ENCODE peak calls at places on chromosomes 2 and 18, in five cellular contexts. H is ovary, M is transverse colon, Q is A549, R is stomach. T is an unnamed sample. For H3K4me1, the result is how much of the 10 kb centered on the place peaks cover.

GRCh38 chr2:61675204-61675603 is 137.0 kb upstream of the XPO1 start:
- DNase-seq in Q (no peak), H (no peak), M (no peak), R (no peak), T (no peak)

GRCh38 chr2:85577386-85578242 is at the start of gene VAMP8:
- DNase-seq in M (peak), R (peak), H (no peak), Q (no peak), T (no peak)

GRCh38 chr2:29839306-29839705 is 82.1 kb downstream of the ALK start:
- DNase-seq in Q (no peak), R (no peak), H (no peak), M (no peak), T (no peak)

GRCh38 chr2:94762600-94762999 is 108.6 kb upstream of the TEKT4 start:
- DNase-seq in Q (no peak), R (no peak), M (no peak), H (no peak), T (no peak)

GRCh38 chr2:132670104-132670960 is at the start of gene LYPD1:
- DNase-seq in Q (no peak), R (no peak), H (no peak), M (no peak), T (no peak)

GRCh38 chr2:203376173-203376572 is 48.0 kb downstream of the ABI2 start:
- DNase-seq in Q (no peak), R (no peak), M (no peak), H (no peak), T (no peak)

GRCh38 chr18:6146309-6146661 is 251.0 kb upstream of the TMEM200C start:
- DNase-seq in Q (no peak), M (no peak), H (no peak), R (no peak), T (no peak)

GRCh38 chr2:151827564-151828142 is 568 bp downstream of the ARL5A start:
- DNase-seq in R (no peak), H (peak), Q (peak), M (peak), T (no peak)

GRCh38 chr2:238173692-238174091 is 14.9 kb downstream of the ERFE start:
- DNase-seq in Q (no peak), M (no peak), R (no peak), H (no peak), T (no peak)

GRCh38 chr2:200863655-200864205 is 728 bp downstream of the CLK1 start:
- DNase-seq in Q (no peak), R (no peak), M (peak), H (no peak), T (no peak)

GRCh38 chr2:239536186-239536585 is 135.4 kb upstream of the HDAC4 start:
- DNase-seq in M (no peak), R (no peak), H (no peak), Q (no peak), T (no peak)

GRCh38 chr18:69936191-69936558 is 11.5 kb downstream of the CD226 start:
- DNase-seq in H (peak), M (no peak), Q (no peak), R (no peak), T (no peak)

GRCh38 chr2:84958135-84959044 is 12.6 kb upstream of the KCMF1 start:
- DNase-seq in M (peak), H (peak), R (peak), Q (peak), T (no peak)

GRCh38 chr2:187319441-187320108 is 128.5 kb downstream of the CALCRL start:
- DNase-seq in M (no peak), Q (no peak), H (no peak), R (no peak), T (no peak)

GRCh38 chr18:10927290-10927979 is 221.9 kb downstream of the PIEZO2 start:
- DNase-seq in H (peak), Q (no peak), M (no peak), R (no peak), T (no peak)

GRCh38 chr2:142918624-142919023 is 41.2 kb downstream of the KYNU start:
- DNase-seq in M (no peak), R (no peak), H (no peak), Q (no peak), T (no peak)

GRCh38 chr18:41955688-41956087 is 654 bp downstream of the PIK3C3 start:
- DNase-seq in R (no peak), M (no peak), H (no peak), Q (no peak), T (no peak)

GRCh38 chr2:182868423-182868822 is 2.0 kb upstream of the FRZB start:
- DNase-seq in Q (no peak), R (no peak), M (peak), H (no peak), T (no peak)

GRCh38 chr2:130827502-130828251 is 9.0 kb upstream of the ARHGEF4 start:
- DNase-seq in M (no peak), Q (no peak), H (no peak), R (no peak), T (no peak)

GRCh38 chr2:45180033-45180746 is 170.9 kb upstream of the SIX2 start:
- DNase-seq in R (no peak), H (no peak), Q (no peak), M (no peak), T (no peak)

GRCh38 chr2:45833968-45834344 is 182.5 kb downstream of the PRKCE start:
- DNase-seq in R (no peak), Q (no peak), M (no peak), H (no peak), T (no peak)

GRCh38 chr2:48170281-48170680 is 264.0 kb upstream of the FBXO11 start:
- DNase-seq in Q (no peak), R (no peak), M (no peak), H (no peak), T (no peak)

GRCh38 chr2:233080836-233081229 is 20.7 kb downstream of the INPP5D start:
- DNase-seq in R (no peak), H (no peak), Q (no peak), M (no peak), T (no peak)

GRCh38 chr18:48602759-48603390 is 64.0 kb downstream of the CTIF start:
- DNase-seq in R (no peak), H (no peak), Q (no peak), M (no peak), T (no peak)

GRCh38 chr18:78701753-78702409 is 277.7 kb upstream of the SALL3 start:
- DNase-seq in M (no peak), Q (no peak), H (no peak), R (no peak), T (no peak)

GRCh38 chr2:45391866-45392265 is 219.2 kb downstream of the SRBD1 start:
- DNase-seq in H (no peak), Q (no peak), M (no peak), R (no peak), T (no peak)

GRCh38 chr18:1513519-1513918 is 608.8 kb downstream of the ADCYAP1 start:
- DNase-seq in Q (no peak), M (no peak), R (no peak), H (no peak), T (no peak)

GRCh38 chr2:20175267-20175666 is 49.7 kb downstream of the SDC1 start:
- DNase-seq in M (no peak), Q (no peak), H (no peak), R (peak), T (no peak)

GRCh38 chr2:156580501-156580900 is 144.3 kb downstream of the GPD2 start:
- DNase-seq in R (no peak), H (no peak), M (no peak), Q (no peak), T (no peak)

GRCh38 chr2:104493698-104494097 is 360.2 kb upstream of the POU3F3 start:
- DNase-seq in M (no peak), H (no peak), R (no peak), Q (no peak), T (no peak)

GRCh38 chr18:14943486-14943885 is 195.5 kb downstream of the ANKRD30B start:
- DNase-seq in H (no peak), Q (no peak), R (no peak), M (no peak), T (no peak)

GRCh38 chr2:118613742-118614141 is 233.7 kb downstream of the EN1 start:
- DNase-seq in H (no peak), M (no peak), Q (no peak), R (no peak), T (no peak)

GRCh38 chr18:70036771-70037452 is 89.2 kb upstream of the CD226 start:
- DNase-seq in R (no peak), M (no peak), H (no peak), Q (no peak), T (no peak)

GRCh38 chr2:1518891-1519530 is 105.7 kb downstream of the TPO start:
- DNase-seq in H (no peak), Q (no peak), R (no peak), M (peak), T (no peak)

GRCh38 chr2:41827354-41827971 is 220.4 kb upstream of the PKDCC start:
- DNase-seq in Q (no peak), M (no peak), H (no peak), R (no peak), T (no peak)

GRCh38 chr18:69935319-69936190 is 12.1 kb downstream of the CD226 start:
- DNase-seq in Q (no peak), M (peak), H (no peak), R (peak), T (no peak)

GRCh38 chr2:193783681-193784080 is 1588.9 kb upstream of the TMEFF2 start:
- DNase-seq in R (no peak), M (no peak), Q (no peak), H (no peak), T (no peak)

GRCh38 chr18:58576641-58577251 is 52.1 kb downstream of the ALPK2 start:
- DNase-seq in Q (no peak), R (no peak), M (no peak), H (no peak), T (no peak)

DNA sequence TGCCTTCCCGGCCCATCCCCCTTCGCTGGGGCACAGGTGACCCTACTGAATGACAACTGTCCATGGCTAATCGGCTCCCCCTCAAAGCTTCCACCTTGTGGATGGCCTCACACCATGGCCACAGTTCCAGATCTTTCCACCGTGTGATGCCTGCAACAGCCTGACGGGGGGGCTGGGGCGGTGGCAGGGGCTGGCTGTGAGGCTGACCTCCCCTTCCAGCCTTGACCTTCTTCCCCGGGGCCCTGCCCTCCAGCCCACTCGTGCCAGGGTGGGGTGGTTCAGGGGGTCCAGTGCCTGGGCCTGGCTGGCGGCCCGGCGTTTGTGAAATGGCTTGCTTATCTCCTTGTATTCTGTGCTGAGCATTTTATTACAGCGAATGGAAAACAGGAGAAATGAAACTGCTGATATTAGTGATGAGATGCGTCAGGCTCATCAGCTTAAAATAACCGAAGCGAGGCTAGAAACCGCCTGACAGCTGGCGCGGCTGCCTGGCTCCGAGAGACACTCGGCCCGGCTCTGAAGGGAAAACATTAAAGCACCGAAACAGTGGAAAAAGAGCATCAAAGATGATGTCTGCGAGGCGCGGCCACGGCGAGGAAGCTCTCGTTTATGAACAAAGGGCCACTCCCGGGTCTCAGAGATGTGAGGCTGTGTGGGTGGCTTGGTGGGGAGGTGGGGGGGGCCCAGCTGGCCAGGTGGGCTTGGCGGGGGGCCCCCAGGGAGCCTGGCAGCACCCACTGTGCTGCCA is 916 bp upstream of the PDCD1 start:
- DNase-seq in Q (no peak), H (peak), R (no peak), M (peak), T (no peak)
- TF ChIP-seq POLR2A in Q (no peak), H (peak), R (no peak), M (no peak), T (no peak)

GRCh38 chr2:102053096-102053495 is 61.3 kb downstream of the IL1R2 start:
- DNase-seq in M (no peak), Q (no peak), H (no peak), R (no peak), T (no peak)

GRCh38 chr2:102051659-102052366 is 60.1 kb downstream of the IL1R2 start:
- DNase-seq in H (no peak), R (no peak), Q (no peak), M (no peak), T (no peak)

GRCh38 chr2:102049756-102050443 is 58.1 kb downstream of the IL1R2 start:
- DNase-seq in Q (no peak), H (no peak), R (no peak), M (peak), T (no peak)

GRCh38 chr2:102050854-102051391 is 59.2 kb downstream of the IL1R2 start:
- DNase-seq in M (peak), H (peak), R (peak), Q (no peak), T (no peak)

DNA sequence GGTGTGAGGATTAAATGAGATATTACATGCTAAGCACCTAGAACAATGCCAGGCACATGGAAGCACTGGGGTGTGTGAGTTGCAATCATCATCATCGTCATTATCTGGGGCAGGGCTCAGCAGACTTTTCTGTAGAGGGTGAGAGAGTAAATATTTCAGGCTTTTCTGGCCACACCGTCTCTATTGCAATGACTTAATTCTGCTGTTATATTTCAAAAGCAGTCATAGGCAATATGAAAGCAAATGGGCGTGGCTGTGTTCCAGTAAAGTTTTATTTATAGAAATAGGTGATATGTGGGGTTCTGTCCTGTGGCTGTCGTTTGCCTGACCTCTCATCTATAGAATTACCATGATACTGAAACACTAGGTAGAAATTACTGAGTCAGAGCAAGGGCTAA is 60.6 kb downstream of the IL1R2 start:
- DNase-seq in Q (no peak), R (no peak), M (no peak), H (no peak), T (no peak)
- H3K4me1 ChIP-seq in Q (under half), R (under half), M (under half), H (under half), T (half or more)

GRCh38 chr2:169715379-169716228 is 18.0 kb upstream of the KLHL23 start:
- DNase-seq in Q (no peak), R (peak), H (no peak), M (peak), T (no peak)
- TF ChIP-seq CTCF in Q (no peak), R (no peak), H (no peak), M (no peak), T (no peak)

GRCh38 chr2:164840930-164841718 is 499 bp downstream of the COBLL1 start:
- DNase-seq in Q (peak), H (peak), M (peak), R (peak), T (no peak)

GRCh38 chr2:164842624-164842966 is 972 bp upstream of the COBLL1 start:
- DNase-seq in H (no peak), M (no peak), R (no peak), Q (no peak), T (no peak)

GRCh38 chr2:164840458-164840929 is 1.1 kb downstream of the COBLL1 start:
- DNase-seq in R (peak), Q (peak), M (peak), H (peak), T (no peak)

GRCh38 chr2:164843346-164843841 is 1.8 kb upstream of the COBLL1 start:
- DNase-seq in R (no peak), Q (no peak), H (no peak), M (no peak), T (no peak)

GRCh38 chr2:164841719-164842623 is at the start of gene COBLL1:
- DNase-seq in R (peak), Q (peak), M (peak), H (peak), T (no peak)
- TF ChIP-seq POLR2A in R (no peak), Q (no peak), M (peak), H (peak), T (peak)

DNA sequence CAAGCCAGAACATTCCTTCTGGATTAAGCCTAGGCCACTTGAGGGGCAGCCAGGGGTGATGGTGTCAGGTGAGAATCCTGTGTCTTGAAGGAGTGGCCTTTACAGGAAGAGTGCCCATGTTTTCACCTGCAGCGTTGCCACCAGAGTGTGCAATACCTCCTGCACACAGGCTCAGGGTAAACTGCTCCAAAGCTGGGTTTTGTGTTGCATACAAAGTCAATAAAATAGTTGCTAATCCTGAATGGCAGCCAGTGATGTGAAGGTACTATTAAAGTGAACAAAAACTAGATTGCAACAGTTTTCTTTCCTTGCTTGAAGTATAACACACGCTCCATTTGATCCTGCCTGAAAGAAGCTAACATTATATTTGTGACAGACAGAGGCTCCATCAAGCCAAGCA is 64.4 kb upstream of the NRP2 start:
- DNase-seq in Q (no peak), M (no peak), R (no peak), H (no peak), T (no peak)
- H3K4me1 ChIP-seq in Q (under half), M (under half), R (under half), H (under half), T (under half)